ENCODE peak calls at places on chromosomes 16 and 17, in eight cellular contexts. One of them, this sample, is unnamed.

GRCh38 chr16:85616608-85617311 is 3.6 kb downstream of the GSE1 start:
- DNase-seq in stimulated activated CD8-positive, alpha-beta memory T cell treated with anti-CD3 and anti-CD28 coated beads, Interleukin-7, amount 100 ng/mL, for 24 hours: no peak
- DNase-seq in activated CD4-positive, alpha-beta T cell treated with anti-CD3 and anti-CD28 coated beads, Interleukin-2, amount 50 U/mL, for 48 hours: peak
- DNase-seq in iPS-NIHi11: no peak
- DNase-seq in retina: no peak
- DNase-seq in stimulated activated CD4-positive, alpha-beta T cell treated with anti-CD3 and anti-CD28 coated beads, Interleukin-15, amount 100 ng/mL, for 1 hour: no peak
- DNase-seq in germinal center: peak
- DNase-seq in right lobe of liver: peak
- DNase-seq in this sample: no peak

GRCh38 chr17:46978489-46979022 is 497 bp downstream of the RPRML start:
- DNase-seq in activated CD4-positive, alpha-beta T cell treated with anti-CD3 and anti-CD28 coated beads, Interleukin-2, amount 50 U/mL, for 48 hours: peak
- DNase-seq in germinal center: no peak
- DNase-seq in stimulated activated CD4-positive, alpha-beta T cell treated with anti-CD3 and anti-CD28 coated beads, Interleukin-15, amount 100 ng/mL, for 1 hour: no peak
- DNase-seq in retina: peak
- DNase-seq in iPS-NIHi11: no peak
- DNase-seq in stimulated activated CD8-positive, alpha-beta memory T cell treated with anti-CD3 and anti-CD28 coated beads, Interleukin-7, amount 100 ng/mL, for 24 hours: no peak
- DNase-seq in right lobe of liver: no peak
- DNase-seq in this sample: no peak

GRCh38 chr17:46917516-46917915 is 5.4 kb upstream of the GOSR2 start:
- DNase-seq in germinal center: no peak
- DNase-seq in stimulated activated CD4-positive, alpha-beta T cell treated with anti-CD3 and anti-CD28 coated beads, Interleukin-15, amount 100 ng/mL, for 1 hour: no peak
- DNase-seq in stimulated activated CD8-positive, alpha-beta memory T cell treated with anti-CD3 and anti-CD28 coated beads, Interleukin-7, amount 100 ng/mL, for 24 hours: no peak
- DNase-seq in activated CD4-positive, alpha-beta T cell treated with anti-CD3 and anti-CD28 coated beads, Interleukin-2, amount 50 U/mL, for 48 hours: no peak
- DNase-seq in retina: no peak
- DNase-seq in iPS-NIHi11: no peak
- DNase-seq in right lobe of liver: no peak
- DNase-seq in this sample: no peak

GRCh38 chr16:51012396-51012795 is 138.7 kb downstream of the SALL1 start:
- DNase-seq in stimulated activated CD4-positive, alpha-beta T cell treated with anti-CD3 and anti-CD28 coated beads, Interleukin-15, amount 100 ng/mL, for 1 hour: no peak
- DNase-seq in activated CD4-positive, alpha-beta T cell treated with anti-CD3 and anti-CD28 coated beads, Interleukin-2, amount 50 U/mL, for 48 hours: no peak
- DNase-seq in stimulated activated CD8-positive, alpha-beta memory T cell treated with anti-CD3 and anti-CD28 coated beads, Interleukin-7, amount 100 ng/mL, for 24 hours: no peak
- DNase-seq in retina: no peak
- DNase-seq in germinal center: no peak
- DNase-seq in right lobe of liver: no peak
- DNase-seq in iPS-NIHi11: no peak
- DNase-seq in this sample: no peak

GRCh38 chr17:73934696-73935095 is 268.8 kb upstream of the RPL38 start:
- DNase-seq in activated CD4-positive, alpha-beta T cell treated with anti-CD3 and anti-CD28 coated beads, Interleukin-2, amount 50 U/mL, for 48 hours: no peak
- DNase-seq in retina: no peak
- DNase-seq in stimulated activated CD4-positive, alpha-beta T cell treated with anti-CD3 and anti-CD28 coated beads, Interleukin-15, amount 100 ng/mL, for 1 hour: no peak
- DNase-seq in germinal center: no peak
- DNase-seq in stimulated activated CD8-positive, alpha-beta memory T cell treated with anti-CD3 and anti-CD28 coated beads, Interleukin-7, amount 100 ng/mL, for 24 hours: no peak
- DNase-seq in iPS-NIHi11: no peak
- DNase-seq in right lobe of liver: no peak
- DNase-seq in this sample: no peak

GRCh38 chr16:59783191-59783590 is 1049.1 kb upstream of the GOT2 start:
- DNase-seq in iPS-NIHi11: no peak
- DNase-seq in stimulated activated CD8-positive, alpha-beta memory T cell treated with anti-CD3 and anti-CD28 coated beads, Interleukin-7, amount 100 ng/mL, for 24 hours: no peak
- DNase-seq in right lobe of liver: no peak
- DNase-seq in germinal center: no peak
- DNase-seq in retina: no peak
- DNase-seq in activated CD4-positive, alpha-beta T cell treated with anti-CD3 and anti-CD28 coated beads, Interleukin-2, amount 50 U/mL, for 48 hours: no peak
- DNase-seq in stimulated activated CD4-positive, alpha-beta T cell treated with anti-CD3 and anti-CD28 coated beads, Interleukin-15, amount 100 ng/mL, for 1 hour: no peak
- DNase-seq in this sample: peak

GRCh38 chr17:45143767-45144198 is 4.5 kb upstream of the HEXIM1 start:
- DNase-seq in retina: peak
- DNase-seq in stimulated activated CD4-positive, alpha-beta T cell treated with anti-CD3 and anti-CD28 coated beads, Interleukin-15, amount 100 ng/mL, for 1 hour: no peak
- DNase-seq in right lobe of liver: peak
- DNase-seq in activated CD4-positive, alpha-beta T cell treated with anti-CD3 and anti-CD28 coated beads, Interleukin-2, amount 50 U/mL, for 48 hours: peak
- DNase-seq in iPS-NIHi11: peak
- DNase-seq in germinal center: peak
- DNase-seq in stimulated activated CD8-positive, alpha-beta memory T cell treated with anti-CD3 and anti-CD28 coated beads, Interleukin-7, amount 100 ng/mL, for 24 hours: no peak
- DNase-seq in this sample: peak

GRCh38 chr16:3716831-3717234 is 491 bp downstream of the TRAP1 start:
- DNase-seq in iPS-NIHi11: peak
- DNase-seq in right lobe of liver: no peak
- DNase-seq in retina: peak
- DNase-seq in activated CD4-positive, alpha-beta T cell treated with anti-CD3 and anti-CD28 coated beads, Interleukin-2, amount 50 U/mL, for 48 hours: peak
- DNase-seq in germinal center: peak
- DNase-seq in stimulated activated CD8-positive, alpha-beta memory T cell treated with anti-CD3 and anti-CD28 coated beads, Interleukin-7, amount 100 ng/mL, for 24 hours: peak
- DNase-seq in stimulated activated CD4-positive, alpha-beta T cell treated with anti-CD3 and anti-CD28 coated beads, Interleukin-15, amount 100 ng/mL, for 1 hour: no peak
- DNase-seq in this sample: no peak

GRCh38 chr16:82264781-82265180 is 94.8 kb upstream of the MPHOSPH6 start:
- DNase-seq in stimulated activated CD8-positive, alpha-beta memory T cell treated with anti-CD3 and anti-CD28 coated beads, Interleukin-7, amount 100 ng/mL, for 24 hours: no peak
- DNase-seq in iPS-NIHi11: no peak
- DNase-seq in activated CD4-positive, alpha-beta T cell treated with anti-CD3 and anti-CD28 coated beads, Interleukin-2, amount 50 U/mL, for 48 hours: no peak
- DNase-seq in right lobe of liver: no peak
- DNase-seq in retina: no peak
- DNase-seq in stimulated activated CD4-positive, alpha-beta T cell treated with anti-CD3 and anti-CD28 coated beads, Interleukin-15, amount 100 ng/mL, for 1 hour: no peak
- DNase-seq in germinal center: no peak
- DNase-seq in this sample: no peak

GRCh38 chr16:31403590-31404352 is 10.6 kb downstream of the ITGAD start:
- DNase-seq in stimulated activated CD4-positive, alpha-beta T cell treated with anti-CD3 and anti-CD28 coated beads, Interleukin-15, amount 100 ng/mL, for 1 hour: no peak
- DNase-seq in activated CD4-positive, alpha-beta T cell treated with anti-CD3 and anti-CD28 coated beads, Interleukin-2, amount 50 U/mL, for 48 hours: no peak
- DNase-seq in retina: no peak
- DNase-seq in right lobe of liver: no peak
- DNase-seq in germinal center: no peak
- DNase-seq in iPS-NIHi11: no peak
- DNase-seq in stimulated activated CD8-positive, alpha-beta memory T cell treated with anti-CD3 and anti-CD28 coated beads, Interleukin-7, amount 100 ng/mL, for 24 hours: no peak
- DNase-seq in this sample: no peak

GRCh38 chr16:67648088-67648763 is 3.3 kb downstream of the CARMIL2 start:
- DNase-seq in stimulated activated CD4-positive, alpha-beta T cell treated with anti-CD3 and anti-CD28 coated beads, Interleukin-15, amount 100 ng/mL, for 1 hour: no peak
- DNase-seq in activated CD4-positive, alpha-beta T cell treated with anti-CD3 and anti-CD28 coated beads, Interleukin-2, amount 50 U/mL, for 48 hours: no peak
- DNase-seq in right lobe of liver: no peak
- DNase-seq in germinal center: no peak
- DNase-seq in retina: no peak
- DNase-seq in stimulated activated CD8-positive, alpha-beta memory T cell treated with anti-CD3 and anti-CD28 coated beads, Interleukin-7, amount 100 ng/mL, for 24 hours: no peak
- DNase-seq in iPS-NIHi11: peak
- DNase-seq in this sample: no peak

GRCh38 chr16:89066746-89067145 is 26.9 kb upstream of the ACSF3 start:
- DNase-seq in stimulated activated CD4-positive, alpha-beta T cell treated with anti-CD3 and anti-CD28 coated beads, Interleukin-15, amount 100 ng/mL, for 1 hour: no peak
- DNase-seq in activated CD4-positive, alpha-beta T cell treated with anti-CD3 and anti-CD28 coated beads, Interleukin-2, amount 50 U/mL, for 48 hours: no peak
- DNase-seq in germinal center: no peak
- DNase-seq in stimulated activated CD8-positive, alpha-beta memory T cell treated with anti-CD3 and anti-CD28 coated beads, Interleukin-7, amount 100 ng/mL, for 24 hours: no peak
- DNase-seq in iPS-NIHi11: no peak
- DNase-seq in retina: no peak
- DNase-seq in right lobe of liver: no peak
- DNase-seq in this sample: no peak

GRCh38 chr17:17712268-17712924 is 31.1 kb downstream of the RAI1 start:
- DNase-seq in germinal center: no peak
- DNase-seq in stimulated activated CD4-positive, alpha-beta T cell treated with anti-CD3 and anti-CD28 coated beads, Interleukin-15, amount 100 ng/mL, for 1 hour: no peak
- DNase-seq in iPS-NIHi11: no peak
- DNase-seq in right lobe of liver: no peak
- DNase-seq in activated CD4-positive, alpha-beta T cell treated with anti-CD3 and anti-CD28 coated beads, Interleukin-2, amount 50 U/mL, for 48 hours: no peak
- DNase-seq in stimulated activated CD8-positive, alpha-beta memory T cell treated with anti-CD3 and anti-CD28 coated beads, Interleukin-7, amount 100 ng/mL, for 24 hours: no peak
- DNase-seq in retina: no peak
- DNase-seq in this sample: peak

GRCh38 chr17:47847341-47848197 is 3.4 kb downstream of the SP6 start:
- DNase-seq in iPS-NIHi11: peak
- DNase-seq in activated CD4-positive, alpha-beta T cell treated with anti-CD3 and anti-CD28 coated beads, Interleukin-2, amount 50 U/mL, for 48 hours: no peak
- DNase-seq in stimulated activated CD8-positive, alpha-beta memory T cell treated with anti-CD3 and anti-CD28 coated beads, Interleukin-7, amount 100 ng/mL, for 24 hours: no peak
- DNase-seq in retina: peak
- DNase-seq in right lobe of liver: no peak
- DNase-seq in stimulated activated CD4-positive, alpha-beta T cell treated with anti-CD3 and anti-CD28 coated beads, Interleukin-15, amount 100 ng/mL, for 1 hour: no peak
- DNase-seq in germinal center: peak
- DNase-seq in this sample: no peak

GRCh38 chr16:66273644-66274334 is 92.7 kb upstream of the CDH5 start:
- DNase-seq in stimulated activated CD4-positive, alpha-beta T cell treated with anti-CD3 and anti-CD28 coated beads, Interleukin-15, amount 100 ng/mL, for 1 hour: no peak
- DNase-seq in stimulated activated CD8-positive, alpha-beta memory T cell treated with anti-CD3 and anti-CD28 coated beads, Interleukin-7, amount 100 ng/mL, for 24 hours: no peak
- DNase-seq in activated CD4-positive, alpha-beta T cell treated with anti-CD3 and anti-CD28 coated beads, Interleukin-2, amount 50 U/mL, for 48 hours: no peak
- DNase-seq in retina: peak
- DNase-seq in germinal center: no peak
- DNase-seq in iPS-NIHi11: peak
- DNase-seq in right lobe of liver: no peak
- DNase-seq in this sample: peak

GRCh38 chr17:38557395-38557794 is 48.4 kb downstream of the SRCIN1 start:
- DNase-seq in stimulated activated CD8-positive, alpha-beta memory T cell treated with anti-CD3 and anti-CD28 coated beads, Interleukin-7, amount 100 ng/mL, for 24 hours: no peak
- DNase-seq in germinal center: no peak
- DNase-seq in activated CD4-positive, alpha-beta T cell treated with anti-CD3 and anti-CD28 coated beads, Interleukin-2, amount 50 U/mL, for 48 hours: no peak
- DNase-seq in iPS-NIHi11: no peak
- DNase-seq in retina: no peak
- DNase-seq in stimulated activated CD4-positive, alpha-beta T cell treated with anti-CD3 and anti-CD28 coated beads, Interleukin-15, amount 100 ng/mL, for 1 hour: no peak
- DNase-seq in right lobe of liver: no peak
- DNase-seq in this sample: no peak

GRCh38 chr16:15585956-15586355 is 57.0 kb downstream of the MARF1 start:
- DNase-seq in stimulated activated CD4-positive, alpha-beta T cell treated with anti-CD3 and anti-CD28 coated beads, Interleukin-15, amount 100 ng/mL, for 1 hour: no peak
- DNase-seq in activated CD4-positive, alpha-beta T cell treated with anti-CD3 and anti-CD28 coated beads, Interleukin-2, amount 50 U/mL, for 48 hours: no peak
- DNase-seq in stimulated activated CD8-positive, alpha-beta memory T cell treated with anti-CD3 and anti-CD28 coated beads, Interleukin-7, amount 100 ng/mL, for 24 hours: no peak
- DNase-seq in germinal center: no peak
- DNase-seq in right lobe of liver: no peak
- DNase-seq in retina: no peak
- DNase-seq in iPS-NIHi11: no peak
- DNase-seq in this sample: no peak

GRCh38 chr16:22188595-22189442 is 17.3 kb upstream of the EEF2K start:
- DNase-seq in stimulated activated CD8-positive, alpha-beta memory T cell treated with anti-CD3 and anti-CD28 coated beads, Interleukin-7, amount 100 ng/mL, for 24 hours: no peak
- DNase-seq in activated CD4-positive, alpha-beta T cell treated with anti-CD3 and anti-CD28 coated beads, Interleukin-2, amount 50 U/mL, for 48 hours: peak
- DNase-seq in iPS-NIHi11: peak
- DNase-seq in stimulated activated CD4-positive, alpha-beta T cell treated with anti-CD3 and anti-CD28 coated beads, Interleukin-15, amount 100 ng/mL, for 1 hour: peak
- DNase-seq in retina: peak
- DNase-seq in germinal center: peak
- DNase-seq in right lobe of liver: peak
- DNase-seq in this sample: peak

GRCh38 chr17:57530508-57530907 is 214.6 kb downstream of the CCDC182 start:
- DNase-seq in iPS-NIHi11: no peak
- DNase-seq in activated CD4-positive, alpha-beta T cell treated with anti-CD3 and anti-CD28 coated beads, Interleukin-2, amount 50 U/mL, for 48 hours: no peak
- DNase-seq in stimulated activated CD8-positive, alpha-beta memory T cell treated with anti-CD3 and anti-CD28 coated beads, Interleukin-7, amount 100 ng/mL, for 24 hours: no peak
- DNase-seq in stimulated activated CD4-positive, alpha-beta T cell treated with anti-CD3 and anti-CD28 coated beads, Interleukin-15, amount 100 ng/mL, for 1 hour: no peak
- DNase-seq in retina: peak
- DNase-seq in germinal center: no peak
- DNase-seq in right lobe of liver: no peak
- DNase-seq in this sample: no peak

GRCh38 chr17:491086-492014 is 138.7 kb upstream of the RPH3AL start:
- DNase-seq in stimulated activated CD8-positive, alpha-beta memory T cell treated with anti-CD3 and anti-CD28 coated beads, Interleukin-7, amount 100 ng/mL, for 24 hours: no peak
- DNase-seq in retina: peak
- DNase-seq in activated CD4-positive, alpha-beta T cell treated with anti-CD3 and anti-CD28 coated beads, Interleukin-2, amount 50 U/mL, for 48 hours: peak
- DNase-seq in iPS-NIHi11: peak
- DNase-seq in stimulated activated CD4-positive, alpha-beta T cell treated with anti-CD3 and anti-CD28 coated beads, Interleukin-15, amount 100 ng/mL, for 1 hour: peak
- DNase-seq in germinal center: peak
- DNase-seq in right lobe of liver: peak
- DNase-seq in this sample: peak

GRCh38 chr17:56305017-56305416 is 151.7 kb downstream of the ANKFN1 start:
- DNase-seq in iPS-NIHi11: no peak
- DNase-seq in stimulated activated CD8-positive, alpha-beta memory T cell treated with anti-CD3 and anti-CD28 coated beads, Interleukin-7, amount 100 ng/mL, for 24 hours: no peak
- DNase-seq in activated CD4-positive, alpha-beta T cell treated with anti-CD3 and anti-CD28 coated beads, Interleukin-2, amount 50 U/mL, for 48 hours: no peak
- DNase-seq in retina: no peak
- DNase-seq in stimulated activated CD4-positive, alpha-beta T cell treated with anti-CD3 and anti-CD28 coated beads, Interleukin-15, amount 100 ng/mL, for 1 hour: no peak
- DNase-seq in right lobe of liver: no peak
- DNase-seq in germinal center: no peak
- DNase-seq in this sample: no peak

GRCh38 chr17:57676543-57676942 is 68.6 kb downstream of the CCDC182 start:
- DNase-seq in retina: no peak
- DNase-seq in stimulated activated CD4-positive, alpha-beta T cell treated with anti-CD3 and anti-CD28 coated beads, Interleukin-15, amount 100 ng/mL, for 1 hour: no peak
- DNase-seq in right lobe of liver: no peak
- DNase-seq in germinal center: no peak
- DNase-seq in activated CD4-positive, alpha-beta T cell treated with anti-CD3 and anti-CD28 coated beads, Interleukin-2, amount 50 U/mL, for 48 hours: no peak
- DNase-seq in stimulated activated CD8-positive, alpha-beta memory T cell treated with anti-CD3 and anti-CD28 coated beads, Interleukin-7, amount 100 ng/mL, for 24 hours: no peak
- DNase-seq in iPS-NIHi11: no peak
- DNase-seq in this sample: no peak

GRCh38 chr16:56277040-56277439 is 85.8 kb downstream of the GNAO1 start:
- DNase-seq in activated CD4-positive, alpha-beta T cell treated with anti-CD3 and anti-CD28 coated beads, Interleukin-2, amount 50 U/mL, for 48 hours: no peak
- DNase-seq in germinal center: no peak
- DNase-seq in stimulated activated CD8-positive, alpha-beta memory T cell treated with anti-CD3 and anti-CD28 coated beads, Interleukin-7, amount 100 ng/mL, for 24 hours: no peak
- DNase-seq in right lobe of liver: no peak
- DNase-seq in stimulated activated CD4-positive, alpha-beta T cell treated with anti-CD3 and anti-CD28 coated beads, Interleukin-15, amount 100 ng/mL, for 1 hour: no peak
- DNase-seq in iPS-NIHi11: peak
- DNase-seq in retina: no peak
- DNase-seq in this sample: no peak

GRCh38 chr17:81036128-81036891 is 1.4 kb downstream of the BAIAP2 start:
- DNase-seq in right lobe of liver: peak
- DNase-seq in stimulated activated CD8-positive, alpha-beta memory T cell treated with anti-CD3 and anti-CD28 coated beads, Interleukin-7, amount 100 ng/mL, for 24 hours: no peak
- DNase-seq in retina: peak
- DNase-seq in iPS-NIHi11: no peak
- DNase-seq in stimulated activated CD4-positive, alpha-beta T cell treated with anti-CD3 and anti-CD28 coated beads, Interleukin-15, amount 100 ng/mL, for 1 hour: no peak
- DNase-seq in activated CD4-positive, alpha-beta T cell treated with anti-CD3 and anti-CD28 coated beads, Interleukin-2, amount 50 U/mL, for 48 hours: no peak
- DNase-seq in germinal center: no peak
- DNase-seq in this sample: no peak

GRCh38 chr16:69756705-69757104 is 2.0 kb upstream of the NOB1 start:
- DNase-seq in right lobe of liver: no peak
- DNase-seq in stimulated activated CD8-positive, alpha-beta memory T cell treated with anti-CD3 and anti-CD28 coated beads, Interleukin-7, amount 100 ng/mL, for 24 hours: no peak
- DNase-seq in activated CD4-positive, alpha-beta T cell treated with anti-CD3 and anti-CD28 coated beads, Interleukin-2, amount 50 U/mL, for 48 hours: no peak
- DNase-seq in iPS-NIHi11: no peak
- DNase-seq in stimulated activated CD4-positive, alpha-beta T cell treated with anti-CD3 and anti-CD28 coated beads, Interleukin-15, amount 100 ng/mL, for 1 hour: no peak
- DNase-seq in retina: no peak
- DNase-seq in germinal center: no peak
- DNase-seq in this sample: no peak

GRCh38 chr17:63561819-63562218 is 11.5 kb downstream of the DCAF7 start:
- DNase-seq in retina: no peak
- DNase-seq in iPS-NIHi11: no peak
- DNase-seq in activated CD4-positive, alpha-beta T cell treated with anti-CD3 and anti-CD28 coated beads, Interleukin-2, amount 50 U/mL, for 48 hours: no peak
- DNase-seq in stimulated activated CD8-positive, alpha-beta memory T cell treated with anti-CD3 and anti-CD28 coated beads, Interleukin-7, amount 100 ng/mL, for 24 hours: no peak
- DNase-seq in stimulated activated CD4-positive, alpha-beta T cell treated with anti-CD3 and anti-CD28 coated beads, Interleukin-15, amount 100 ng/mL, for 1 hour: no peak
- DNase-seq in right lobe of liver: no peak
- DNase-seq in germinal center: no peak
- DNase-seq in this sample: no peak

GRCh38 chr17:75835315-75835987 is 8.8 kb downstream of the UNC13D start:
- DNase-seq in iPS-NIHi11: peak
- DNase-seq in stimulated activated CD8-positive, alpha-beta memory T cell treated with anti-CD3 and anti-CD28 coated beads, Interleukin-7, amount 100 ng/mL, for 24 hours: no peak
- DNase-seq in retina: peak
- DNase-seq in activated CD4-positive, alpha-beta T cell treated with anti-CD3 and anti-CD28 coated beads, Interleukin-2, amount 50 U/mL, for 48 hours: no peak
- DNase-seq in stimulated activated CD4-positive, alpha-beta T cell treated with anti-CD3 and anti-CD28 coated beads, Interleukin-15, amount 100 ng/mL, for 1 hour: no peak
- DNase-seq in germinal center: no peak
- DNase-seq in right lobe of liver: no peak
- DNase-seq in this sample: no peak

GRCh38 chr17:66255112-66255511 is 25.9 kb upstream of the APOH start:
- DNase-seq in germinal center: peak
- DNase-seq in activated CD4-positive, alpha-beta T cell treated with anti-CD3 and anti-CD28 coated beads, Interleukin-2, amount 50 U/mL, for 48 hours: peak
- DNase-seq in retina: peak
- DNase-seq in right lobe of liver: no peak
- DNase-seq in iPS-NIHi11: peak
- DNase-seq in stimulated activated CD8-positive, alpha-beta memory T cell treated with anti-CD3 and anti-CD28 coated beads, Interleukin-7, amount 100 ng/mL, for 24 hours: no peak
- DNase-seq in stimulated activated CD4-positive, alpha-beta T cell treated with anti-CD3 and anti-CD28 coated beads, Interleukin-15, amount 100 ng/mL, for 1 hour: no peak
- DNase-seq in this sample: peak

GRCh38 chr17:44061446-44061845 is 5.0 kb downstream of the LSM12 start:
- DNase-seq in iPS-NIHi11: no peak
- DNase-seq in stimulated activated CD8-positive, alpha-beta memory T cell treated with anti-CD3 and anti-CD28 coated beads, Interleukin-7, amount 100 ng/mL, for 24 hours: no peak
- DNase-seq in retina: no peak
- DNase-seq in activated CD4-positive, alpha-beta T cell treated with anti-CD3 and anti-CD28 coated beads, Interleukin-2, amount 50 U/mL, for 48 hours: no peak
- DNase-seq in germinal center: no peak
- DNase-seq in right lobe of liver: no peak
- DNase-seq in stimulated activated CD4-positive, alpha-beta T cell treated with anti-CD3 and anti-CD28 coated beads, Interleukin-15, amount 100 ng/mL, for 1 hour: no peak
- DNase-seq in this sample: no peak

GRCh38 chr17:51076821-51077220 is 43.8 kb downstream of the SPAG9 start:
- DNase-seq in germinal center: no peak
- DNase-seq in retina: no peak
- DNase-seq in activated CD4-positive, alpha-beta T cell treated with anti-CD3 and anti-CD28 coated beads, Interleukin-2, amount 50 U/mL, for 48 hours: no peak
- DNase-seq in right lobe of liver: no peak
- DNase-seq in stimulated activated CD4-positive, alpha-beta T cell treated with anti-CD3 and anti-CD28 coated beads, Interleukin-15, amount 100 ng/mL, for 1 hour: no peak
- DNase-seq in iPS-NIHi11: no peak
- DNase-seq in stimulated activated CD8-positive, alpha-beta memory T cell treated with anti-CD3 and anti-CD28 coated beads, Interleukin-7, amount 100 ng/mL, for 24 hours: no peak
- DNase-seq in this sample: no peak

GRCh38 chr16:10978846-10979446 is 34.6 kb downstream of the CLEC16A start:
- DNase-seq in activated CD4-positive, alpha-beta T cell treated with anti-CD3 and anti-CD28 coated beads, Interleukin-2, amount 50 U/mL, for 48 hours: no peak
- DNase-seq in iPS-NIHi11: no peak
- DNase-seq in stimulated activated CD8-positive, alpha-beta memory T cell treated with anti-CD3 and anti-CD28 coated beads, Interleukin-7, amount 100 ng/mL, for 24 hours: no peak
- DNase-seq in stimulated activated CD4-positive, alpha-beta T cell treated with anti-CD3 and anti-CD28 coated beads, Interleukin-15, amount 100 ng/mL, for 1 hour: no peak
- DNase-seq in right lobe of liver: no peak
- DNase-seq in germinal center: no peak
- DNase-seq in retina: peak
- DNase-seq in this sample: no peak

GRCh38 chr17:44848961-44849489 is 1.3 kb downstream of the HIGD1B start:
- DNase-seq in activated CD4-positive, alpha-beta T cell treated with anti-CD3 and anti-CD28 coated beads, Interleukin-2, amount 50 U/mL, for 48 hours: no peak
- DNase-seq in retina: no peak
- DNase-seq in iPS-NIHi11: no peak
- DNase-seq in right lobe of liver: no peak
- DNase-seq in stimulated activated CD4-positive, alpha-beta T cell treated with anti-CD3 and anti-CD28 coated beads, Interleukin-15, amount 100 ng/mL, for 1 hour: no peak
- DNase-seq in stimulated activated CD8-positive, alpha-beta memory T cell treated with anti-CD3 and anti-CD28 coated beads, Interleukin-7, amount 100 ng/mL, for 24 hours: no peak
- DNase-seq in germinal center: no peak
- DNase-seq in this sample: no peak

GRCh38 chr16:383326-384020 is 1.7 kb upstream of the PGAP6 start:
- DNase-seq in germinal center: peak
- DNase-seq in right lobe of liver: no peak
- DNase-seq in stimulated activated CD8-positive, alpha-beta memory T cell treated with anti-CD3 and anti-CD28 coated beads, Interleukin-7, amount 100 ng/mL, for 24 hours: no peak
- DNase-seq in iPS-NIHi11: no peak
- DNase-seq in activated CD4-positive, alpha-beta T cell treated with anti-CD3 and anti-CD28 coated beads, Interleukin-2, amount 50 U/mL, for 48 hours: peak
- DNase-seq in retina: peak
- DNase-seq in stimulated activated CD4-positive, alpha-beta T cell treated with anti-CD3 and anti-CD28 coated beads, Interleukin-15, amount 100 ng/mL, for 1 hour: no peak
- DNase-seq in this sample: no peak